ENCODE peak calls at places on chromosomes 3 and 15, in six cellular contexts. One of them, this sample, is unnamed.

GRCh38 chr3:126052196-126053058 is 31.5 kb downstream of the SLC41A3 start:
- DNase-seq in H1: no peak
- DNase-seq in HepG2: no peak
- DNase-seq in HCT116: no peak
- DNase-seq in GM12878: no peak
- DNase-seq in K562: no peak
- DNase-seq in this sample: no peak

GRCh38 chr3:150443331-150443741 is 35.2 kb downstream of the TSC22D2 start:
- DNase-seq in H1: no peak
- DNase-seq in HepG2: no peak
- DNase-seq in HCT116: no peak
- DNase-seq in GM12878: no peak
- DNase-seq in K562: no peak
- DNase-seq in this sample: no peak

GRCh38 chr15:67066041-67067021 is 929 bp downstream of the SMAD3 start:
- DNase-seq in H1: no peak
- DNase-seq in HepG2: no peak
- DNase-seq in HCT116: no peak
- DNase-seq in GM12878: no peak
- DNase-seq in K562: peak
- DNase-seq in this sample: no peak

GRCh38 chr15:75161788-75162414 is 39.8 kb upstream of the C15orf39 start:
- DNase-seq in H1: no peak
- DNase-seq in HepG2: peak
- DNase-seq in HCT116: no peak
- DNase-seq in GM12878: no peak
- DNase-seq in K562: no peak
- DNase-seq in this sample: no peak

GRCh38 chr3:29145370-29145769 is 135.5 kb upstream of the RBMS3 start:
- DNase-seq in H1: no peak
- DNase-seq in HepG2: no peak
- DNase-seq in HCT116: no peak
- DNase-seq in GM12878: no peak
- DNase-seq in K562: no peak
- DNase-seq in this sample: no peak

GRCh38 chr3:154018100-154018696 is 103.0 kb upstream of the ARHGEF26 start:
- DNase-seq in H1: peak
- DNase-seq in HepG2: peak
- DNase-seq in HCT116: peak
- DNase-seq in GM12878: peak
- DNase-seq in K562: peak
- DNase-seq in this sample: peak

GRCh38 chr3:168216851-168217250 is 121.1 kb upstream of the GOLIM4 start:
- DNase-seq in H1: no peak
- DNase-seq in HepG2: no peak
- DNase-seq in HCT116: no peak
- DNase-seq in GM12878: no peak
- DNase-seq in K562: no peak
- DNase-seq in this sample: no peak

GRCh38 chr15:51244366-51244977 is 93.9 kb downstream of the CYP19A1 start:
- DNase-seq in H1: no peak
- DNase-seq in HepG2: no peak
- DNase-seq in HCT116: no peak
- DNase-seq in GM12878: no peak
- DNase-seq in K562: no peak
- DNase-seq in this sample: no peak

GRCh38 chr3:101061312-101061711 is 68.1 kb upstream of the ABI3BP start:
- DNase-seq in H1: no peak
- DNase-seq in HepG2: no peak
- DNase-seq in HCT116: no peak
- DNase-seq in GM12878: no peak
- DNase-seq in K562: no peak
- DNase-seq in this sample: no peak

GRCh38 chr3:64489361-64490044 is 198.3 kb downstream of the ADAMTS9 start:
- DNase-seq in H1: peak
- DNase-seq in HepG2: no peak
- DNase-seq in HCT116: no peak
- DNase-seq in GM12878: no peak
- DNase-seq in K562: peak
- DNase-seq in this sample: peak

GRCh38 chr3:28575748-28576589 is 227.3 kb upstream of the AZI2 start:
- DNase-seq in H1: no peak
- DNase-seq in HepG2: no peak
- DNase-seq in HCT116: no peak
- DNase-seq in GM12878: no peak
- DNase-seq in K562: no peak
- DNase-seq in this sample: peak

GRCh38 chr15:75662823-75663519 is 15.3 kb downstream of the SNX33 start:
- DNase-seq in H1: no peak
- DNase-seq in HepG2: no peak
- DNase-seq in HCT116: no peak
- DNase-seq in GM12878: no peak
- DNase-seq in K562: no peak
- DNase-seq in this sample: no peak

GRCh38 chr3:150149651-150150051 is 179.0 kb upstream of the PFN2 start:
- DNase-seq in H1: no peak
- DNase-seq in HepG2: no peak
- DNase-seq in HCT116: no peak
- DNase-seq in GM12878: no peak
- DNase-seq in K562: no peak
- DNase-seq in this sample: no peak

GRCh38 chr15:56528136-56528535 is 63.2 kb upstream of the MNS1 start:
- DNase-seq in H1: no peak
- DNase-seq in HepG2: no peak
- DNase-seq in HCT116: no peak
- DNase-seq in GM12878: no peak
- DNase-seq in K562: no peak
- DNase-seq in this sample: no peak

GRCh38 chr15:94232107-94232506 is 746 bp downstream of the MCTP2 start:
- DNase-seq in H1: no peak
- DNase-seq in HepG2: no peak
- DNase-seq in HCT116: no peak
- DNase-seq in GM12878: peak
- DNase-seq in K562: no peak
- DNase-seq in this sample: no peak

GRCh38 chr3:71144525-71145253 is 438.8 kb downstream of the FOXP1 start:
- DNase-seq in H1: no peak
- DNase-seq in HepG2: no peak
- DNase-seq in HCT116: no peak
- DNase-seq in GM12878: no peak
- DNase-seq in K562: no peak
- DNase-seq in this sample: no peak

GRCh38 chr3:71310595-71311319 is 272.8 kb downstream of the FOXP1 start:
- DNase-seq in H1: no peak
- DNase-seq in HepG2: peak
- DNase-seq in HCT116: no peak
- DNase-seq in GM12878: no peak
- DNase-seq in K562: no peak
- DNase-seq in this sample: no peak

GRCh38 chr3:115100172-115100571 is 46.9 kb downstream of the ZBTB20 start:
- DNase-seq in H1: no peak
- DNase-seq in HepG2: peak
- DNase-seq in HCT116: no peak
- DNase-seq in GM12878: peak
- DNase-seq in K562: no peak
- DNase-seq in this sample: no peak

GRCh38 chr3:154178172-154178571 is 57.0 kb downstream of the ARHGEF26 start:
- DNase-seq in H1: no peak
- DNase-seq in HepG2: no peak
- DNase-seq in HCT116: no peak
- DNase-seq in GM12878: no peak
- DNase-seq in K562: no peak
- DNase-seq in this sample: no peak

GRCh38 chr3:6671363-6671762 is 189.6 kb upstream of the GRM7 start:
- DNase-seq in H1: no peak
- DNase-seq in HepG2: no peak
- DNase-seq in HCT116: no peak
- DNase-seq in GM12878: no peak
- DNase-seq in K562: no peak
- DNase-seq in this sample: no peak

GRCh38 chr3:56180433-56180832 is 287.8 kb downstream of the ERC2 start:
- DNase-seq in H1: no peak
- DNase-seq in HepG2: no peak
- DNase-seq in HCT116: no peak
- DNase-seq in GM12878: no peak
- DNase-seq in K562: no peak
- DNase-seq in this sample: no peak

GRCh38 chr3:194736896-194737600 is 51.4 kb downstream of the FAM43A start:
- DNase-seq in H1: no peak
- DNase-seq in HepG2: no peak
- DNase-seq in HCT116: no peak
- DNase-seq in GM12878: peak
- DNase-seq in K562: no peak
- DNase-seq in this sample: no peak

GRCh38 chr3:30140356-30140755 is 466.0 kb upstream of the TGFBR2 start:
- DNase-seq in H1: no peak
- DNase-seq in HepG2: no peak
- DNase-seq in HCT116: no peak
- DNase-seq in GM12878: no peak
- DNase-seq in K562: no peak
- DNase-seq in this sample: no peak

GRCh38 chr3:156787926-156788663 is 38.1 kb upstream of the LEKR1 start:
- DNase-seq in H1: no peak
- DNase-seq in HepG2: no peak
- DNase-seq in HCT116: peak
- DNase-seq in GM12878: no peak
- DNase-seq in K562: peak
- DNase-seq in this sample: no peak
- TF ChIP-seq ZNF274 in H1: no peak
- TF ChIP-seq ZNF274 in HepG2: no peak
- TF ChIP-seq ZNF274 in HCT116: no peak
- TF ChIP-seq ZNF274 in GM12878: no peak
- TF ChIP-seq ZNF274 in K562: no peak
- TF ChIP-seq ZNF274 in this sample: no peak

DNA sequence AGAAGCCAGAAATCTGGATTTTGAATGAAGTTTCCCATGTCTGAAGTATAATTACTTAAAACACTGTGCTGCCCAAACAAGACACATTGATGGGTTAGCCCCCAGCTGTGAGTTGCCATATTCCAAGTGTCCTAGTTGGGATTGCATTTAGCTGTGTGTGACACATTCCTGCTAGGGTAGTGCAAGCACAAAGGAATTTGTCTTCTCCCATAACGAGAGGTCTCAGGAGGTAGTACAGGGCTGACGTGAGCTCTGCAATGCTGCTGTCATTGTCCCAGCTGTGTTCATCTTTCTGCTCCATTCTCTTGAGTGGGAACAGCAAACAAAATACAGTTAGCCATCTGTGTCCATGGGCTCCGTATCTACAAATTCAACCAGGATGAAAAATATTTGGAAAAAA is 63.6 kb downstream of the ABHD5 start:
- DNase-seq in H1: no peak
- DNase-seq in HepG2: no peak
- DNase-seq in HCT116: no peak
- DNase-seq in GM12878: no peak
- DNase-seq in K562: no peak
- DNase-seq in this sample: no peak
- H3K9ac ChIP-seq in H1: no peak
- H3K9ac ChIP-seq in HepG2: no peak
- H3K9ac ChIP-seq in HCT116: no peak
- H3K9ac ChIP-seq in GM12878: no peak
- H3K9ac ChIP-seq in K562: no peak
- H3K9ac ChIP-seq in this sample: no peak

DNA sequence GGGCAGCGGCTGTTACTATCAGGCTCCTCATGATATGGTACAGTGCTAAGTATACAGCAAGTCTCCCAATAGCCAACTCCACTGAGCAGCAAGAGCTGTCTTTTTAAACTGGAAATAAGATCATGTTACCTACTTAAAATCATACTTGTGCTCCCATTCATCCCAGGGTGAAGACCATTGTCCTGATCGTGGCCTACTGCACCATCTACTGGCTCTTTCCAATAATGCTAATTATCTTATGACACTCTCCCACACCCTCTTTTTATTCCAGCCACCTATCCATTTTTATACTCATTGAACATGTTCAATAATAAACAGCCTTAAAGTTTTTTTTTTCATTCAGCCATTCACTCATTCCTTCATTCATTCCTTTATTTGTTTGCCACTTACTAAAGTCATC is 117.7 kb downstream of the GBE1 start:
- DNase-seq in H1: no peak
- DNase-seq in HepG2: peak
- DNase-seq in HCT116: peak
- DNase-seq in GM12878: no peak
- DNase-seq in K562: peak
- DNase-seq in this sample: no peak
- TF ChIP-seq ZNF274 in H1: no peak
- TF ChIP-seq ZNF274 in HepG2: no peak
- TF ChIP-seq ZNF274 in HCT116: no peak
- TF ChIP-seq ZNF274 in GM12878: no peak
- TF ChIP-seq ZNF274 in K562: no peak
- TF ChIP-seq ZNF274 in this sample: no peak

GRCh38 chr3:68211637-68212036 is 557.2 kb upstream of the SUCLG2 start:
- DNase-seq in H1: no peak
- DNase-seq in HepG2: no peak
- DNase-seq in HCT116: no peak
- DNase-seq in GM12878: no peak
- DNase-seq in K562: no peak
- DNase-seq in this sample: no peak
- H3K9ac ChIP-seq in H1: no peak
- H3K9ac ChIP-seq in HepG2: no peak
- H3K9ac ChIP-seq in HCT116: no peak
- H3K9ac ChIP-seq in GM12878: no peak
- H3K9ac ChIP-seq in K562: no peak
- H3K9ac ChIP-seq in this sample: no peak

GRCh38 chr3:23629181-23629893 is 176.4 kb upstream of the UBE2E1 start:
- DNase-seq in H1: no peak
- DNase-seq in HepG2: no peak
- DNase-seq in HCT116: no peak
- DNase-seq in GM12878: no peak
- DNase-seq in K562: no peak
- DNase-seq in this sample: no peak
- TF ChIP-seq ZNF274 in H1: no peak
- TF ChIP-seq ZNF274 in HepG2: no peak
- TF ChIP-seq ZNF274 in HCT116: no peak
- TF ChIP-seq ZNF274 in GM12878: no peak
- TF ChIP-seq ZNF274 in K562: no peak
- TF ChIP-seq ZNF274 in this sample: no peak